ENCODE peak calls at places on chromosomes 16 and 17, in five cellular contexts. One of them, this sample, is unnamed.

GRCh38 chr16:29825145-29826044 is 5.1 kb downstream of the MVP start:
- DNase-seq in SIG-M5: no peak
- DNase-seq in Kasumi-1: no peak
- DNase-seq in NCI-H1105 treated with DMSO at 0.1 percent for 48 hours: no peak
- DNase-seq in mammary epithelial cell: peak; percentile 70
- DNase-seq in this sample: no peak

GRCh38 chr16:65061935-65062334 is 59.9 kb downstream of the CDH11 start:
- DNase-seq in SIG-M5: no peak
- DNase-seq in Kasumi-1: no peak
- DNase-seq in NCI-H1105 treated with DMSO at 0.1 percent for 48 hours: no peak
- DNase-seq in mammary epithelial cell: no peak
- DNase-seq in this sample: no peak

GRCh38 chr17:82216301-82217119 is 3.9 kb upstream of the CCDC57 start:
- DNase-seq in SIG-M5: peak; percentile 70
- DNase-seq in Kasumi-1: peak; percentile 86
- DNase-seq in NCI-H1105 treated with DMSO at 0.1 percent for 48 hours: no peak
- DNase-seq in mammary epithelial cell: peak; percentile 93
- DNase-seq in this sample: peak; percentile 63

GRCh38 chr17:31373150-31374082 is 18.1 kb upstream of the RAB11FIP4 start:
- DNase-seq in SIG-M5: peak; percentile 25
- DNase-seq in Kasumi-1: peak; percentile 92
- DNase-seq in NCI-H1105 treated with DMSO at 0.1 percent for 48 hours: peak; percentile 47
- DNase-seq in mammary epithelial cell: peak; percentile 39
- DNase-seq in this sample: peak; percentile 30

GRCh38 chr17:76003915-76004314 is 3.3 kb downstream of the CDK3 start:
- DNase-seq in SIG-M5: no peak
- DNase-seq in Kasumi-1: no peak
- DNase-seq in NCI-H1105 treated with DMSO at 0.1 percent for 48 hours: no peak
- DNase-seq in mammary epithelial cell: no peak
- DNase-seq in this sample: no peak

GRCh38 chr17:72922223-72922622 is 170.3 kb downstream of the SLC39A11 start:
- DNase-seq in SIG-M5: no peak
- DNase-seq in Kasumi-1: no peak
- DNase-seq in NCI-H1105 treated with DMSO at 0.1 percent for 48 hours: peak; percentile 14
- DNase-seq in mammary epithelial cell: no peak
- DNase-seq in this sample: no peak

GRCh38 chr16:84766978-84767773 is 52.6 kb upstream of the CRISPLD2 start:
- DNase-seq in SIG-M5: no peak
- DNase-seq in Kasumi-1: no peak
- DNase-seq in NCI-H1105 treated with DMSO at 0.1 percent for 48 hours: no peak
- DNase-seq in mammary epithelial cell: no peak
- DNase-seq in this sample: no peak

GRCh38 chr17:76547183-76547641 is 7.4 kb downstream of the PRCD start:
- DNase-seq in SIG-M5: no peak
- DNase-seq in Kasumi-1: peak; percentile 96
- DNase-seq in NCI-H1105 treated with DMSO at 0.1 percent for 48 hours: peak; percentile 53
- DNase-seq in mammary epithelial cell: no peak
- DNase-seq in this sample: peak; percentile 52

GRCh38 chr17:51221322-51221721 is 38.5 kb downstream of the MBTD1 start:
- DNase-seq in SIG-M5: no peak
- DNase-seq in Kasumi-1: no peak
- DNase-seq in NCI-H1105 treated with DMSO at 0.1 percent for 48 hours: no peak
- DNase-seq in mammary epithelial cell: no peak
- DNase-seq in this sample: peak; percentile 30

GRCh38 chr16:57045694-57046381 is 46.5 kb upstream of the CPNE2 start:
- DNase-seq in SIG-M5: no peak
- DNase-seq in Kasumi-1: peak; percentile 54
- DNase-seq in NCI-H1105 treated with DMSO at 0.1 percent for 48 hours: no peak
- DNase-seq in mammary epithelial cell: no peak
- DNase-seq in this sample: peak; percentile 50

GRCh38 chr16:66541388-66542360 is 8.2 kb downstream of the TK2 start:
- DNase-seq in SIG-M5: no peak
- DNase-seq in Kasumi-1: no peak
- DNase-seq in NCI-H1105 treated with DMSO at 0.1 percent for 48 hours: no peak
- DNase-seq in mammary epithelial cell: no peak
- DNase-seq in this sample: no peak

GRCh38 chr17:77527836-77528505 is 387.2 kb downstream of the SEC14L1 start:
- DNase-seq in SIG-M5: no peak
- DNase-seq in Kasumi-1: no peak
- DNase-seq in NCI-H1105 treated with DMSO at 0.1 percent for 48 hours: no peak
- DNase-seq in mammary epithelial cell: no peak
- DNase-seq in this sample: no peak

GRCh38 chr17:39994448-39994847 is 13.8 kb downstream of the PSMD3 start:
- DNase-seq in SIG-M5: no peak
- DNase-seq in Kasumi-1: no peak
- DNase-seq in NCI-H1105 treated with DMSO at 0.1 percent for 48 hours: no peak
- DNase-seq in mammary epithelial cell: no peak
- DNase-seq in this sample: no peak

GRCh38 chr16:54361813-54362212 is 75.2 kb upstream of the IRX3 start:
- DNase-seq in SIG-M5: no peak
- DNase-seq in Kasumi-1: no peak
- DNase-seq in NCI-H1105 treated with DMSO at 0.1 percent for 48 hours: no peak
- DNase-seq in mammary epithelial cell: no peak
- DNase-seq in this sample: no peak

GRCh38 chr16:87924041-87924851 is 12.1 kb downstream of the CA5A start:
- DNase-seq in SIG-M5: no peak
- DNase-seq in Kasumi-1: no peak
- DNase-seq in NCI-H1105 treated with DMSO at 0.1 percent for 48 hours: peak; percentile 81
- DNase-seq in mammary epithelial cell: peak; percentile 56
- DNase-seq in this sample: no peak

GRCh38 chr17:83029571-83029970 is 49.8 kb upstream of the METRNL start:
- DNase-seq in SIG-M5: no peak
- DNase-seq in Kasumi-1: no peak
- DNase-seq in NCI-H1105 treated with DMSO at 0.1 percent for 48 hours: no peak
- DNase-seq in mammary epithelial cell: no peak
- DNase-seq in this sample: no peak

GRCh38 chr17:40320771-40321501 is 12.0 kb downstream of the RARA start:
- DNase-seq in SIG-M5: no peak
- DNase-seq in Kasumi-1: no peak
- DNase-seq in NCI-H1105 treated with DMSO at 0.1 percent for 48 hours: no peak
- DNase-seq in mammary epithelial cell: no peak
- DNase-seq in this sample: no peak

GRCh38 chr16:72927199-72928088 is 120.5 kb downstream of the ZFHX3 start:
- DNase-seq in SIG-M5: peak; percentile 23
- DNase-seq in Kasumi-1: peak; percentile 9
- DNase-seq in NCI-H1105 treated with DMSO at 0.1 percent for 48 hours: no peak
- DNase-seq in mammary epithelial cell: peak; percentile 92
- DNase-seq in this sample: peak; percentile 90

GRCh38 chr16:87954826-87955225 is 3.6 kb downstream of the BANP start:
- DNase-seq in SIG-M5: no peak
- DNase-seq in Kasumi-1: no peak
- DNase-seq in NCI-H1105 treated with DMSO at 0.1 percent for 48 hours: no peak
- DNase-seq in mammary epithelial cell: no peak
- DNase-seq in this sample: no peak

GRCh38 chr17:77836557-77837041 is 121.9 kb upstream of the TNRC6C start:
- DNase-seq in SIG-M5: no peak
- DNase-seq in Kasumi-1: no peak
- DNase-seq in NCI-H1105 treated with DMSO at 0.1 percent for 48 hours: no peak
- DNase-seq in mammary epithelial cell: peak; percentile 96
- DNase-seq in this sample: peak; percentile 75

GRCh38 chr16:17105239-17105721 is 365.5 kb downstream of the XYLT1 start:
- DNase-seq in SIG-M5: no peak
- DNase-seq in Kasumi-1: no peak
- DNase-seq in NCI-H1105 treated with DMSO at 0.1 percent for 48 hours: no peak
- DNase-seq in mammary epithelial cell: no peak
- DNase-seq in this sample: no peak

This sample was measured in prostate gland.